ENCODE peak calls at places on chromosomes 11 and 22, in four cellular contexts. P is SW480, M is A172, A is T follicular helper cell. Z is an unnamed sample.

GRCh38 chr11:58316142-58316541 is 42.7 kb downstream of the OR5B17 start:
- DNase-seq in M (no peak), P (no peak), A (no peak), Z (peak)

GRCh38 chr11:77668760-77669159 is 31.2 kb upstream of the CLNS1A start:
- DNase-seq in A (no peak), P (no peak), M (peak), Z (peak)

GRCh38 chr11:48004456-48004855 is 24.1 kb downstream of the PTPRJ start:
- DNase-seq in M (no peak), A (no peak), P (no peak), Z (no peak)

GRCh38 chr11:36405585-36406367 is 104.3 kb downstream of the TRAF6 start:
- DNase-seq in P (no peak), M (no peak), A (no peak), Z (peak)

GRCh38 chr11:43944761-43945311 is 2.4 kb downstream of the C11orf96 start:
- DNase-seq in P (peak), M (peak), A (peak), Z (peak)

GRCh38 chr22:33923033-33923432 is 2.8 kb upstream of the LARGE1 start:
- DNase-seq in M (no peak), P (no peak), A (no peak), Z (no peak)

GRCh38 chr22:27159716-27160295 is 502.4 kb downstream of the MIAT start:
- DNase-seq in M (no peak), P (no peak), A (no peak), Z (no peak)

GRCh38 chr11:73999581-74000306 is 9.1 kb downstream of the UCP3 start:
- DNase-seq in A (no peak), P (no peak), M (no peak), Z (no peak)

GRCh38 chr22:45692549-45692948 is 20.9 kb downstream of the ATXN10 start:
- DNase-seq in M (peak), A (no peak), P (no peak), Z (peak)

GRCh38 chr11:68099474-68100405 is 21.4 kb downstream of the CHKA start:
- DNase-seq in A (no peak), M (no peak), P (peak), Z (no peak)

GRCh38 chr11:87281496-87281895 is 243.8 kb downstream of the TMEM135 start:
- DNase-seq in A (no peak), M (no peak), P (peak), Z (peak)

GRCh38 chr11:78510025-78510596 is 64.6 kb downstream of the NARS2 start:
- DNase-seq in P (no peak), A (no peak), M (no peak), Z (no peak)

GRCh38 chr11:9771126-9771624 is 107.3 kb downstream of the SWAP70 start:
- DNase-seq in A (no peak), M (no peak), P (no peak), Z (no peak)

GRCh38 chr11:45899448-45900174 is 7.5 kb downstream of the FREY1 start:
- DNase-seq in P (peak), M (peak), A (peak), Z (peak)

GRCh38 chr22:46107089-46107664 is 43.1 kb upstream of the PPARA start:
- DNase-seq in P (no peak), A (no peak), M (no peak), Z (no peak)

GRCh38 chr11:12599408-12600143 is 74.6 kb upstream of the TEAD1 start:
- DNase-seq in M (no peak), A (no peak), P (peak), Z (peak)

GRCh38 chr11:15889353-15889752 is 467.0 kb downstream of the SOX6 start:
- DNase-seq in M (no peak), P (no peak), A (no peak), Z (no peak)

GRCh38 chr11:67562951-67563350 is 20.7 kb upstream of the GSTP1 start:
- DNase-seq in P (no peak), A (no peak), M (no peak), Z (no peak)

GRCh38 chr11:86588566-86589090 is 83.8 kb downstream of the ME3 start:
- DNase-seq in A (no peak), P (no peak), M (no peak), Z (no peak)

GRCh38 chr11:68936676-68937620 is 33.3 kb downstream of the IGHMBP2 start:
- DNase-seq in P (no peak), A (no peak), M (no peak), Z (no peak)

GRCh38 chr11:91005458-91005857 is 782.6 kb upstream of the CHORDC1 start:
- DNase-seq in A (no peak), M (no peak), P (no peak), Z (no peak)

GRCh38 chr11:4611986-4612385 is 4.0 kb upstream of the TRIM68 start:
- DNase-seq in A (no peak), P (no peak), M (no peak), Z (no peak)

GRCh38 chr11:26088391-26088790 is 243.5 kb upstream of the ANO3 start:
- DNase-seq in A (no peak), M (no peak), P (no peak), Z (peak)

GRCh38 chr22:44194569-44194968 is 13.8 kb downstream of the PARVG start:
- DNase-seq in A (no peak), M (no peak), P (no peak), Z (no peak)

GRCh38 chr11:9210922-9211320 is 54.2 kb downstream of the DENND5A start:
- DNase-seq in A (no peak), M (no peak), P (no peak), Z (no peak)

GRCh38 chr11:127003260-127003981 is 2.9 kb upstream of the KIRREL3 start:
- DNase-seq in A (no peak), P (peak), M (no peak), Z (peak)

Z was measured in ELR.